ENCODE peak calls at places on chromosomes 12 and 14, in five cellular contexts. P is Ammon's horn, I is upper lobe of left lung, E is GM03348, O is amygdala. V is an unnamed sample.

GRCh38 chr12:129819391-129819790 is 84.4 kb downstream of the TMEM132D start:
- DNase-seq in P (no peak), I (no peak), E (no peak), O (no peak), V (no peak)

GRCh38 chr12:58919271-58920101 is 818 bp downstream of the LRIG3 start:
- DNase-seq in P (peak; percentile 24), I (peak; percentile 29), E (peak; percentile 31), O (peak; percentile 57), V (peak; percentile 50)

GRCh38 chr12:8827551-8828347 is 5.3 kb downstream of the A2ML1 start:
- DNase-seq in P (no peak), I (no peak), E (no peak), O (no peak), V (no peak)

GRCh38 chr12:89181271-89181920 is 170.9 kb downstream of the DUSP6 start:
- DNase-seq in P (no peak), I (no peak), E (peak; percentile 38), O (no peak), V (peak; percentile 80)

GRCh38 chr14:63308723-63309317 is 9.9 kb downstream of the GPHB5 start:
- DNase-seq in P (no peak), I (no peak), E (peak; percentile 40), O (no peak), V (peak; percentile 8)

GRCh38 chr14:71668186-71668912 is 263.9 kb upstream of the RGS6 start:
- DNase-seq in P (no peak), I (no peak), E (peak; percentile 15), O (no peak), V (peak; percentile 34)

GRCh38 chr12:24751181-24751580 is 197.7 kb downstream of the BCAT1 start:
- DNase-seq in P (no peak), I (no peak), E (no peak), O (no peak), V (no peak)

GRCh38 chr12:99278899-99279298 is 368.7 kb upstream of the GARIN6 start:
- DNase-seq in P (no peak), I (no peak), E (no peak), O (no peak), V (no peak)

GRCh38 chr12:132322206-132323132 is 6.9 kb downstream of the GALNT9 start:
- DNase-seq in P (no peak), I (no peak), E (peak; percentile 40), O (no peak), V (no peak)

GRCh38 chr14:73784065-73784987 is 67.3 kb upstream of the PTGR2 start:
- DNase-seq in P (no peak), I (peak; percentile 61), E (peak; percentile 68), O (peak; percentile 30), V (peak; percentile 85)

GRCh38 chr12:124824195-124824594 is 39.5 kb downstream of the SCARB1 start:
- DNase-seq in P (no peak), I (no peak), E (no peak), O (no peak), V (no peak)

GRCh38 chr12:49911213-49911605 is 7.5 kb upstream of the FAIM2 start:
- DNase-seq in P (no peak), I (no peak), E (no peak), O (no peak), V (no peak)

GRCh38 chr14:36293824-36294223 is 26.6 kb downstream of the MBIP start:
- DNase-seq in P (peak; percentile 17), I (peak; percentile 43), E (peak; percentile 62), O (no peak), V (peak; percentile 84)

GRCh38 chr12:105554856-105555255 is 224.4 kb downstream of the C12orf75 start:
- DNase-seq in P (no peak), I (no peak), E (no peak), O (no peak), V (no peak)

GRCh38 chr12:70418101-70418500 is 52.0 kb downstream of the KCNMB4 start:
- DNase-seq in P (peak; percentile 75), I (no peak), E (no peak), O (no peak), V (peak; percentile 22)

GRCh38 chr12:98060421-98060820 is 455.0 kb upstream of the TMPO start:
- DNase-seq in P (peak; percentile 28), I (no peak), E (no peak), O (no peak), V (no peak)

GRCh38 chr14:34536951-34537676 is 2.4 kb downstream of the EAPP start:
- DNase-seq in P (no peak), I (no peak), E (peak; percentile 17), O (no peak), V (peak; percentile 65)

GRCh38 chr14:70149766-70150165 is 39.0 kb downstream of the SLC8A3 start:
- DNase-seq in P (no peak), I (no peak), E (no peak), O (no peak), V (no peak)